ENCODE peak calls at places on chromosomes 2 and 18, in four cellular contexts. F, Y, L and S are unnamed samples.

GRCh38 chr2:13414907-13415306 is 698.2 kb downstream of the TRIB2 start:
- DNase-seq in L (no peak), F (no peak), Y (no peak), S (no peak)

GRCh38 chr2:241228081-241228859 is 39.8 kb downstream of the ANO7 start:
- DNase-seq in Y (no peak), F (no peak), L (peak), S (no peak)

GRCh38 chr2:8403871-8404270 is 278.0 kb upstream of the ID2 start:
- DNase-seq in F (no peak), L (no peak), Y (no peak), S (no peak)

GRCh38 chr2:133986076-133986837 is 267.6 kb upstream of the MGAT5 start:
- DNase-seq in F (no peak), L (peak), Y (no peak), S (no peak)

GRCh38 chr2:146324954-146325353 is 1519.9 kb upstream of the ACVR2A start:
- DNase-seq in Y (no peak), F (no peak), L (no peak), S (no peak)

GRCh38 chr2:42872736-42873135 is 80.4 kb upstream of the HAAO start:
- DNase-seq in L (no peak), F (no peak), Y (no peak), S (no peak)

GRCh38 chr18:28725876-28726275 is 548.9 kb upstream of the CDH2 start:
- DNase-seq in F (no peak), L (no peak), Y (no peak), S (no peak)

GRCh38 chr2:239188536-239188935 is 212.3 kb downstream of the HDAC4 start:
- DNase-seq in Y (no peak), F (no peak), L (no peak), S (no peak)

GRCh38 chr2:224284134-224284946 is 117.6 kb downstream of the FAM124B start:
- DNase-seq in L (peak), Y (no peak), F (peak), S (no peak)

GRCh38 chr2:128370468-128371247 is 52.0 kb upstream of the HS6ST1 start:
- DNase-seq in L (no peak), Y (no peak), F (no peak), S (no peak)

GRCh38 chr2:132703396-132703795 is 33.4 kb upstream of the LYPD1 start:
- DNase-seq in F (no peak), L (no peak), Y (no peak), S (no peak)

GRCh38 chr2:112959109-112959591 is 18.7 kb upstream of the IL36G start:
- DNase-seq in F (peak), Y (no peak), L (peak), S (no peak)

GRCh38 chr18:30903566-30903965 is 139.0 kb downstream of the DSC3 start:
- DNase-seq in Y (no peak), L (no peak), F (peak), S (no peak)

GRCh38 chr2:174338626-174339570 is 4.1 kb downstream of the SP9 start:
- DNase-seq in Y (no peak), F (no peak), L (no peak), S (no peak)

DNA sequence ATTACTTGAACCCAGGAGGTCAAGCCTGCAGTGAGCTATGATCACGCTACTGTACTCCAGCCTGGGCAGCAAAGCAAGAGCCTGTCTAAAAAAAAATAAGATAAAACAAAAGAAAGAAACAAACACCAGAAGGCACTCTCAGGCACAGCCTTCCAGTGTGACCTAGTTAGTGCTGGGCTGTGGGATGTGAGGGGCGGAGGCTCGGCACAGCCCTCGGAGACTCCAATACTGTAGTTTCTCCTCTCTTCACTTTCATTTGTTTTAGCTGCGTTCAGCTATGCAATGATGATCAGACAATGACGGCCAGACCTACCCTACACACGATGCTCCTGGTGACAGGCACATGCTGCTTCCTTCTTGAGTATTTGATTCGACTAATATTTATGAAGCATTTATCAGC is 127.7 kb downstream of the SOCS6 start:
- DNase-seq in F (no peak), L (no peak), Y (no peak), S (no peak)
- TF ChIP-seq HDAC6 in F (no peak), L (no peak), Y (no peak), S (no peak)

DNA sequence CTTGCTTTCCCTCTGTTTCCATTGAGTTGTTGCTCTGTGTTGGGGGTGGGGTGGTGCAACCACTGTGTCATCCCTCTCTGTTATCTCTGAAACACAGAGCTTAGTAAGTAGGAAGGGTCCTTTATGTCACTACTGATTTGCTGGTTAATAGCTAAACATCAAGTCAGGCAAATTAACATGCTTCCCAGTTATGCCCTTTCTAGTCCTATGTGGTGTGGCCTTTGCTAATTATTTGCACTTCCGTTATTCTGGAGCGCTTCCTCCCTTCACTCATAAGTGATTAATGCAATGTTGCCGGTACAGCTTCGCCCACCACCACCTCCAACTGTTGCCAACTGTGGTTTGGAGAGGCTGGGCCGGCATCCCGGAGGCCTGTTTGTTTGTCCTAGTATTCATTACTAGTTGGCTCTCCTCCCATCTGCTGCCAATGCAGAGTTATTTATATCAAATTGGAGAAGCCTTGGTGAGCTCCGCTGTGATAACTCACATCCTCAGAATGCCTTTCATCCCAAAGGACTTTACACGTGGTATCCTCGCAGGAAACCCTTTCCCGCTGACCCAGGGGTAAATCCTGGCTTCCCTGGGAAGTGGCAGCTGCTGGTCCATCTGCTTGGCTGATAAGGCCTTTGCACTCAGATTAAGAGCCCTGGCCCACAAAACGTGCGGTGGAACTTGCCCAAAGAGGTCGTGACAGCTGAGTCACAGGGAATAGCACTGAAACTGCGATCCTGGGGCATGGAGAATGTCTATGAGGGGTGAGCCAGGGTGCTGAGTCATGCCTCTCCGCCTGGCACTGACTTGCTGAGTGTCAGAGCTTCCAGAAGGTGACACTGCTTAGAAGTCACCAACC is 72.1 kb upstream of the ZCCHC2 start:
- DNase-seq in F (peak), L (peak), Y (no peak), S (no peak)
- TF ChIP-seq HDAC6 in F (no peak), L (no peak), Y (no peak), S (no peak)

GRCh38 chr18:59249186-59249774 is 24.0 kb downstream of the RAX start:
- DNase-seq in L (peak), F (peak), Y (no peak), S (no peak)
- TF ChIP-seq HDAC6 in L (no peak), F (no peak), Y (no peak), S (no peak)

DNA sequence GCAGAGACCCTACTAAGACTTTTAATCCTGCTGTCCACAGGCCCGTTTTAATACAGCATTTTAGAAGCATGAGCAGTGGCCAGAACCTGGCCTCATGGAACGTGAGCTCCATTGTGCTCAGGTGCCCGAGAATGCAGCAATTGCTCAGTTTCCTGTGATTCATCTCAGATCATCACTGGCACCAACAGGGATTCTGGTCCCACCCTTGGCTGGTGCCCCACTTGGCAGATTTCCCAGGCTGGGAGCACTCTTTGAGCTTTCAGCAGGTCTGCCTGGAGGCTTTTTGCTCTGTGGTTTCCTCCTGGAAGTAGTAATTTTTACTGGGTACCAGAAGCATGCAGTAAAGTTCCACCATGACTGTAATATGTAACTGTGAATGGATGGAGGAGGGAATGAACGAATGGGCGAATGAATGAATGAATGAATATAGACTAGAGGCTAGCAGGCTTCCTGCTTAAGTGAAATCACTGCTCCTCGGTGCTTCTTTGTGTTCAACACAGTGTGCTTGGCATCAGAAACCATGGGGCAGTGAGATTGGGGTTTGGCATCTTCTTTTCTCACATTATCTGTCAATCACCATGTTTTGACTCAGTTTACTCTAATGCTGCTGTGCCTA is 312.9 kb downstream of the PRKCE start:
- DNase-seq in Y (no peak), L (no peak), F (peak), S (no peak)
- TF ChIP-seq HDAC6 in Y (no peak), L (no peak), F (no peak), S (no peak)

GRCh38 chr2:97868986-97869721 is 126.6 kb downstream of the TMEM131 start:
- DNase-seq in L (no peak), F (peak), Y (no peak), S (no peak)

GRCh38 chr2:97869722-97870346 is 125.9 kb downstream of the TMEM131 start:
- DNase-seq in F (no peak), L (no peak), Y (no peak), S (no peak)

GRCh38 chr2:97871096-97871780 is 124.5 kb downstream of the TMEM131 start:
- DNase-seq in F (peak), L (no peak), Y (no peak), S (no peak)

GRCh38 chr2:97870396-97870843 is 125.3 kb downstream of the TMEM131 start:
- DNase-seq in Y (no peak), F (peak), L (peak), S (peak)
- TF ChIP-seq HDAC6 in Y (no peak), F (no peak), L (no peak), S (no peak)

GRCh38 chr2:148660999-148661398 is 16.4 kb downstream of the EPC2 start:
- DNase-seq in Y (no peak), L (no peak), F (no peak), S (no peak)
- TF ChIP-seq HDAC6 in Y (no peak), L (no peak), F (no peak), S (no peak)

DNA sequence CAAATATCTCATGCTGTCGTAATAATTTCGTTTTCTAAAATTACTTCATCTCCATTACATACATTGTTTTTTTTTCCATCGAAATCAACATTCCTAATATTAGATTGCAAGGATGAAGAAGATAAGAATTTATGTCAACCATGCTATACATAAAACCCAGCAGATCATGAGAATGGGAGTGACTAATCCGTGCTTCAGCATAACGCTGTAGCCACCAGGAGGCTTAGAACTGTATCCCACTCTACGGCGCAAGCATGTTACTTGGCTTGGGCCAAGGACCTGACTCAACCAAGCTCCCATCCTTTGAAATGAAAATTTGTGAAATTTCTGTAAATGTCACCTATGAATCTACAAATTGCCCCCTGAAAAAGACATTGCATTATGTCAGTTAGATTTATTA is 392.5 kb downstream of the FIGN start:
- DNase-seq in F (no peak), Y (no peak), L (no peak), S (no peak)
- TF ChIP-seq HDAC6 in F (no peak), Y (no peak), L (no peak), S (no peak)

GRCh38 chr2:204947448-204947847 is 402.2 kb downstream of the PARD3B start:
- DNase-seq in L (no peak), Y (no peak), F (peak), S (no peak)

GRCh38 chr2:204950695-204951094 is 405.4 kb downstream of the PARD3B start:
- DNase-seq in Y (no peak), F (no peak), L (no peak), S (no peak)

GRCh38 chr2:204948822-204949221 is 403.5 kb downstream of the PARD3B start:
- DNase-seq in Y (no peak), F (no peak), L (no peak), S (no peak)

GRCh38 chr2:204945376-204945775 is 400.1 kb downstream of the PARD3B start:
- DNase-seq in L (no peak), F (no peak), Y (no peak), S (no peak)

DNA sequence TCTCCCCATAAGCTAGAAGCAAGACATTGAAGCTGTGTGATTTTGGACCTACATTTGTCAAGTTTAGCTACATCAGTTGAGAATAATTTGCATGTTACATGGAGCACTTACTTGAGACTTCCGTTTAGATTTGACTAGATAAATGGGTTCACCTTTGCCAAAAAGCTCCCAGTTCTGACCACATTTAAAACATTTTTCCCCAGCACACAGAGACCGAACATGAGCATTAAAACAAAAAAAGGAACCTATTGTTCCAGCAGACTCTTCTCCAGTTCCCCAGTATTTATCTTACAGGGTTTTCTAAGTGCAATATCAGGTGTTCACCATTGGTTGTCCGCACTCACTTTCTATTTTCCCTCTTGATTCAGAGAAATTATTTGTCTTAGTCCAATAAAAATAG is 403.1 kb downstream of the PARD3B start:
- DNase-seq in L (no peak), Y (no peak), F (no peak), S (no peak)
- TF ChIP-seq HDAC6 in L (no peak), Y (no peak), F (no peak), S (no peak)